ENCODE peak calls at places on chromosomes 5 and 9, in nine cellular contexts. One of them, this sample, is unnamed.
A peak's percentile ranks its signal among the peaks of the same experiment; 100 is the strongest.

GRCh38 chr5:142006363-142007236 is 6.2 kb downstream of the GNPDA1 start:
- DNase-seq in HTR-8/SVneo: no peak
- DNase-seq in stimulated activated CD4-positive, alpha-beta T cell treated with anti-CD3 and anti-CD28 coated beads, Interleukin-1b, Interleukin-23, amount 100 ng/mL, for 1 hour: no peak
- DNase-seq in adrenal gland: no peak
- DNase-seq in GM23248: no peak
- DNase-seq in midbrain: no peak
- DNase-seq in upper lobe of right lung: no peak
- DNase-seq in type B pancreatic cell: no peak
- DNase-seq in activated CD4-positive, alpha-beta T cell treated with anti-CD3 and anti-CD28 coated beads, Interleukin-2, amount 50 U/mL, for 48 hours: no peak
- DNase-seq in this sample: no peak

GRCh38 chr9:135478191-135478590 is 1.4 kb upstream of the PPP1R26 start:
- DNase-seq in HTR-8/SVneo: no peak
- DNase-seq in stimulated activated CD4-positive, alpha-beta T cell treated with anti-CD3 and anti-CD28 coated beads, Interleukin-1b, Interleukin-23, amount 100 ng/mL, for 1 hour: no peak
- DNase-seq in adrenal gland: no peak
- DNase-seq in GM23248: peak; percentile 37
- DNase-seq in midbrain: no peak
- DNase-seq in upper lobe of right lung: no peak
- DNase-seq in type B pancreatic cell: no peak
- DNase-seq in activated CD4-positive, alpha-beta T cell treated with anti-CD3 and anti-CD28 coated beads, Interleukin-2, amount 50 U/mL, for 48 hours: no peak
- DNase-seq in this sample: no peak

GRCh38 chr5:79255786-79256557 is 20.0 kb downstream of the JMY start:
- DNase-seq in HTR-8/SVneo: peak; percentile 39
- DNase-seq in stimulated activated CD4-positive, alpha-beta T cell treated with anti-CD3 and anti-CD28 coated beads, Interleukin-1b, Interleukin-23, amount 100 ng/mL, for 1 hour: no peak
- DNase-seq in adrenal gland: peak; percentile 72
- DNase-seq in GM23248: peak; percentile 43
- DNase-seq in midbrain: no peak
- DNase-seq in upper lobe of right lung: no peak
- DNase-seq in type B pancreatic cell: no peak
- DNase-seq in activated CD4-positive, alpha-beta T cell treated with anti-CD3 and anti-CD28 coated beads, Interleukin-2, amount 50 U/mL, for 48 hours: peak; percentile 50
- DNase-seq in this sample: no peak

GRCh38 chr5:132901036-132901435 is 27.6 kb downstream of the LEAP2 start:
- DNase-seq in HTR-8/SVneo: no peak
- DNase-seq in stimulated activated CD4-positive, alpha-beta T cell treated with anti-CD3 and anti-CD28 coated beads, Interleukin-1b, Interleukin-23, amount 100 ng/mL, for 1 hour: no peak
- DNase-seq in adrenal gland: no peak
- DNase-seq in GM23248: no peak
- DNase-seq in midbrain: no peak
- DNase-seq in upper lobe of right lung: no peak
- DNase-seq in type B pancreatic cell: no peak
- DNase-seq in activated CD4-positive, alpha-beta T cell treated with anti-CD3 and anti-CD28 coated beads, Interleukin-2, amount 50 U/mL, for 48 hours: no peak
- DNase-seq in this sample: no peak

GRCh38 chr9:85640425-85640824 is 101.3 kb downstream of the AGTPBP1 start:
- DNase-seq in HTR-8/SVneo: no peak
- DNase-seq in stimulated activated CD4-positive, alpha-beta T cell treated with anti-CD3 and anti-CD28 coated beads, Interleukin-1b, Interleukin-23, amount 100 ng/mL, for 1 hour: no peak
- DNase-seq in adrenal gland: no peak
- DNase-seq in GM23248: no peak
- DNase-seq in midbrain: no peak
- DNase-seq in upper lobe of right lung: no peak
- DNase-seq in type B pancreatic cell: no peak
- DNase-seq in activated CD4-positive, alpha-beta T cell treated with anti-CD3 and anti-CD28 coated beads, Interleukin-2, amount 50 U/mL, for 48 hours: no peak
- DNase-seq in this sample: no peak

GRCh38 chr5:156042726-156043125 is 284.2 kb upstream of the SGCD start:
- DNase-seq in HTR-8/SVneo: no peak
- DNase-seq in stimulated activated CD4-positive, alpha-beta T cell treated with anti-CD3 and anti-CD28 coated beads, Interleukin-1b, Interleukin-23, amount 100 ng/mL, for 1 hour: no peak
- DNase-seq in adrenal gland: no peak
- DNase-seq in GM23248: no peak
- DNase-seq in midbrain: no peak
- DNase-seq in upper lobe of right lung: no peak
- DNase-seq in type B pancreatic cell: no peak
- DNase-seq in activated CD4-positive, alpha-beta T cell treated with anti-CD3 and anti-CD28 coated beads, Interleukin-2, amount 50 U/mL, for 48 hours: no peak
- DNase-seq in this sample: no peak

GRCh38 chr5:57468481-57469165 is 14.0 kb downstream of the ACTBL2 start:
- DNase-seq in HTR-8/SVneo: no peak
- DNase-seq in stimulated activated CD4-positive, alpha-beta T cell treated with anti-CD3 and anti-CD28 coated beads, Interleukin-1b, Interleukin-23, amount 100 ng/mL, for 1 hour: no peak
- DNase-seq in adrenal gland: no peak
- DNase-seq in GM23248: peak; percentile 89
- DNase-seq in midbrain: no peak
- DNase-seq in upper lobe of right lung: no peak
- DNase-seq in type B pancreatic cell: no peak
- DNase-seq in activated CD4-positive, alpha-beta T cell treated with anti-CD3 and anti-CD28 coated beads, Interleukin-2, amount 50 U/mL, for 48 hours: no peak
- DNase-seq in this sample: no peak

GRCh38 chr5:148090780-148091221 is 27.0 kb downstream of the SPINK5 start:
- DNase-seq in HTR-8/SVneo: no peak
- DNase-seq in stimulated activated CD4-positive, alpha-beta T cell treated with anti-CD3 and anti-CD28 coated beads, Interleukin-1b, Interleukin-23, amount 100 ng/mL, for 1 hour: no peak
- DNase-seq in adrenal gland: no peak
- DNase-seq in GM23248: no peak
- DNase-seq in midbrain: no peak
- DNase-seq in upper lobe of right lung: no peak
- DNase-seq in type B pancreatic cell: no peak
- DNase-seq in activated CD4-positive, alpha-beta T cell treated with anti-CD3 and anti-CD28 coated beads, Interleukin-2, amount 50 U/mL, for 48 hours: no peak
- DNase-seq in this sample: no peak

GRCh38 chr5:4570047-4571015 is 569.8 kb upstream of the ADAMTS16 start:
- DNase-seq in HTR-8/SVneo: no peak
- DNase-seq in stimulated activated CD4-positive, alpha-beta T cell treated with anti-CD3 and anti-CD28 coated beads, Interleukin-1b, Interleukin-23, amount 100 ng/mL, for 1 hour: no peak
- DNase-seq in adrenal gland: no peak
- DNase-seq in GM23248: no peak
- DNase-seq in midbrain: no peak
- DNase-seq in upper lobe of right lung: no peak
- DNase-seq in type B pancreatic cell: no peak
- DNase-seq in activated CD4-positive, alpha-beta T cell treated with anti-CD3 and anti-CD28 coated beads, Interleukin-2, amount 50 U/mL, for 48 hours: no peak
- DNase-seq in this sample: no peak

GRCh38 chr9:76803762-76804161 is 39.5 kb downstream of the PCA3 start:
- DNase-seq in HTR-8/SVneo: no peak
- DNase-seq in stimulated activated CD4-positive, alpha-beta T cell treated with anti-CD3 and anti-CD28 coated beads, Interleukin-1b, Interleukin-23, amount 100 ng/mL, for 1 hour: no peak
- DNase-seq in adrenal gland: no peak
- DNase-seq in GM23248: no peak
- DNase-seq in midbrain: no peak
- DNase-seq in upper lobe of right lung: no peak
- DNase-seq in type B pancreatic cell: no peak
- DNase-seq in activated CD4-positive, alpha-beta T cell treated with anti-CD3 and anti-CD28 coated beads, Interleukin-2, amount 50 U/mL, for 48 hours: no peak
- DNase-seq in this sample: no peak

GRCh38 chr5:172107606-172108005 is 80.4 kb downstream of the STK10 start:
- DNase-seq in HTR-8/SVneo: peak; percentile 73
- DNase-seq in stimulated activated CD4-positive, alpha-beta T cell treated with anti-CD3 and anti-CD28 coated beads, Interleukin-1b, Interleukin-23, amount 100 ng/mL, for 1 hour: no peak
- DNase-seq in adrenal gland: peak; percentile 44
- DNase-seq in GM23248: peak; percentile 90
- DNase-seq in midbrain: no peak
- DNase-seq in upper lobe of right lung: no peak
- DNase-seq in type B pancreatic cell: no peak
- DNase-seq in activated CD4-positive, alpha-beta T cell treated with anti-CD3 and anti-CD28 coated beads, Interleukin-2, amount 50 U/mL, for 48 hours: no peak
- DNase-seq in this sample: peak; percentile 61

GRCh38 chr9:133813749-133814585 is 75.8 kb upstream of the SARDH start:
- DNase-seq in HTR-8/SVneo: no peak
- DNase-seq in stimulated activated CD4-positive, alpha-beta T cell treated with anti-CD3 and anti-CD28 coated beads, Interleukin-1b, Interleukin-23, amount 100 ng/mL, for 1 hour: no peak
- DNase-seq in adrenal gland: no peak
- DNase-seq in GM23248: no peak
- DNase-seq in midbrain: no peak
- DNase-seq in upper lobe of right lung: peak; percentile 74
- DNase-seq in type B pancreatic cell: no peak
- DNase-seq in activated CD4-positive, alpha-beta T cell treated with anti-CD3 and anti-CD28 coated beads, Interleukin-2, amount 50 U/mL, for 48 hours: no peak
- DNase-seq in this sample: no peak

GRCh38 chr9:4048441-4048840 is 251.4 kb downstream of the GLIS3 start:
- DNase-seq in HTR-8/SVneo: peak; percentile 33
- DNase-seq in stimulated activated CD4-positive, alpha-beta T cell treated with anti-CD3 and anti-CD28 coated beads, Interleukin-1b, Interleukin-23, amount 100 ng/mL, for 1 hour: no peak
- DNase-seq in adrenal gland: no peak
- DNase-seq in GM23248: peak; percentile 52
- DNase-seq in midbrain: peak; percentile 24
- DNase-seq in upper lobe of right lung: no peak
- DNase-seq in type B pancreatic cell: no peak
- DNase-seq in activated CD4-positive, alpha-beta T cell treated with anti-CD3 and anti-CD28 coated beads, Interleukin-2, amount 50 U/mL, for 48 hours: no peak
- DNase-seq in this sample: no peak

GRCh38 chr9:85056203-85056572 is 386.7 kb downstream of the NTRK2 start:
- DNase-seq in HTR-8/SVneo: no peak
- DNase-seq in stimulated activated CD4-positive, alpha-beta T cell treated with anti-CD3 and anti-CD28 coated beads, Interleukin-1b, Interleukin-23, amount 100 ng/mL, for 1 hour: no peak
- DNase-seq in adrenal gland: no peak
- DNase-seq in GM23248: no peak
- DNase-seq in midbrain: no peak
- DNase-seq in upper lobe of right lung: no peak
- DNase-seq in type B pancreatic cell: no peak
- DNase-seq in activated CD4-positive, alpha-beta T cell treated with anti-CD3 and anti-CD28 coated beads, Interleukin-2, amount 50 U/mL, for 48 hours: no peak
- DNase-seq in this sample: no peak

GRCh38 chr5:93569295-93570164 is 11.5 kb downstream of the NR2F1-AS1 start:
- DNase-seq in HTR-8/SVneo: no peak
- DNase-seq in stimulated activated CD4-positive, alpha-beta T cell treated with anti-CD3 and anti-CD28 coated beads, Interleukin-1b, Interleukin-23, amount 100 ng/mL, for 1 hour: no peak
- DNase-seq in adrenal gland: no peak
- DNase-seq in GM23248: no peak
- DNase-seq in midbrain: no peak
- DNase-seq in upper lobe of right lung: no peak
- DNase-seq in type B pancreatic cell: no peak
- DNase-seq in activated CD4-positive, alpha-beta T cell treated with anti-CD3 and anti-CD28 coated beads, Interleukin-2, amount 50 U/mL, for 48 hours: no peak
- DNase-seq in this sample: no peak

GRCh38 chr9:22416692-22417060 is 29.9 kb upstream of the DMRTA1 start:
- DNase-seq in HTR-8/SVneo: peak; percentile 2
- DNase-seq in stimulated activated CD4-positive, alpha-beta T cell treated with anti-CD3 and anti-CD28 coated beads, Interleukin-1b, Interleukin-23, amount 100 ng/mL, for 1 hour: no peak
- DNase-seq in adrenal gland: no peak
- DNase-seq in GM23248: peak; percentile 3
- DNase-seq in midbrain: no peak
- DNase-seq in upper lobe of right lung: no peak
- DNase-seq in type B pancreatic cell: no peak
- DNase-seq in activated CD4-positive, alpha-beta T cell treated with anti-CD3 and anti-CD28 coated beads, Interleukin-2, amount 50 U/mL, for 48 hours: no peak
- DNase-seq in this sample: no peak

GRCh38 chr5:17132444-17133083 is 84.9 kb upstream of the BASP1 start:
- DNase-seq in HTR-8/SVneo: peak; percentile 66
- DNase-seq in stimulated activated CD4-positive, alpha-beta T cell treated with anti-CD3 and anti-CD28 coated beads, Interleukin-1b, Interleukin-23, amount 100 ng/mL, for 1 hour: no peak
- DNase-seq in adrenal gland: no peak
- DNase-seq in GM23248: peak; percentile 63
- DNase-seq in midbrain: peak; percentile 29
- DNase-seq in upper lobe of right lung: no peak
- DNase-seq in type B pancreatic cell: no peak
- DNase-seq in activated CD4-positive, alpha-beta T cell treated with anti-CD3 and anti-CD28 coated beads, Interleukin-2, amount 50 U/mL, for 48 hours: no peak
- DNase-seq in this sample: no peak

GRCh38 chr9:78030553-78031270 is 899 bp downstream of the GNAQ start:
- DNase-seq in HTR-8/SVneo: no peak
- DNase-seq in stimulated activated CD4-positive, alpha-beta T cell treated with anti-CD3 and anti-CD28 coated beads, Interleukin-1b, Interleukin-23, amount 100 ng/mL, for 1 hour: peak; percentile 36
- DNase-seq in adrenal gland: peak; percentile 56
- DNase-seq in GM23248: peak; percentile 74
- DNase-seq in midbrain: peak; percentile 61
- DNase-seq in upper lobe of right lung: peak; percentile 86
- DNase-seq in type B pancreatic cell: peak; percentile 78
- DNase-seq in activated CD4-positive, alpha-beta T cell treated with anti-CD3 and anti-CD28 coated beads, Interleukin-2, amount 50 U/mL, for 48 hours: peak; percentile 66
- DNase-seq in this sample: peak; percentile 87

GRCh38 chr5:97297063-97297715 is 114.1 kb upstream of the RIOK2 start:
- DNase-seq in HTR-8/SVneo: peak; percentile 33
- DNase-seq in stimulated activated CD4-positive, alpha-beta T cell treated with anti-CD3 and anti-CD28 coated beads, Interleukin-1b, Interleukin-23, amount 100 ng/mL, for 1 hour: no peak
- DNase-seq in adrenal gland: no peak
- DNase-seq in GM23248: peak; percentile 50
- DNase-seq in midbrain: peak; percentile 35
- DNase-seq in upper lobe of right lung: no peak
- DNase-seq in type B pancreatic cell: no peak
- DNase-seq in activated CD4-positive, alpha-beta T cell treated with anti-CD3 and anti-CD28 coated beads, Interleukin-2, amount 50 U/mL, for 48 hours: no peak
- DNase-seq in this sample: no peak

GRCh38 chr9:76109953-76110352 is 219.5 kb downstream of the PCSK5 start:
- DNase-seq in HTR-8/SVneo: no peak
- DNase-seq in stimulated activated CD4-positive, alpha-beta T cell treated with anti-CD3 and anti-CD28 coated beads, Interleukin-1b, Interleukin-23, amount 100 ng/mL, for 1 hour: no peak
- DNase-seq in adrenal gland: peak; percentile 67
- DNase-seq in GM23248: peak; percentile 47
- DNase-seq in midbrain: no peak
- DNase-seq in upper lobe of right lung: no peak
- DNase-seq in type B pancreatic cell: no peak
- DNase-seq in activated CD4-positive, alpha-beta T cell treated with anti-CD3 and anti-CD28 coated beads, Interleukin-2, amount 50 U/mL, for 48 hours: no peak
- DNase-seq in this sample: no peak

GRCh38 chr5:162248107-162248713 is 180.6 kb downstream of the GABRG2 start:
- DNase-seq in HTR-8/SVneo: no peak
- DNase-seq in stimulated activated CD4-positive, alpha-beta T cell treated with anti-CD3 and anti-CD28 coated beads, Interleukin-1b, Interleukin-23, amount 100 ng/mL, for 1 hour: no peak
- DNase-seq in adrenal gland: no peak
- DNase-seq in GM23248: no peak
- DNase-seq in midbrain: no peak
- DNase-seq in upper lobe of right lung: no peak
- DNase-seq in type B pancreatic cell: no peak
- DNase-seq in activated CD4-positive, alpha-beta T cell treated with anti-CD3 and anti-CD28 coated beads, Interleukin-2, amount 50 U/mL, for 48 hours: no peak
- DNase-seq in this sample: peak; percentile 37

GRCh38 chr5:100668511-100668910 is 133.3 kb downstream of the FAM174A start:
- DNase-seq in HTR-8/SVneo: peak; percentile 5
- DNase-seq in stimulated activated CD4-positive, alpha-beta T cell treated with anti-CD3 and anti-CD28 coated beads, Interleukin-1b, Interleukin-23, amount 100 ng/mL, for 1 hour: no peak
- DNase-seq in adrenal gland: no peak
- DNase-seq in GM23248: peak; percentile 30
- DNase-seq in midbrain: no peak
- DNase-seq in upper lobe of right lung: no peak
- DNase-seq in type B pancreatic cell: no peak
- DNase-seq in activated CD4-positive, alpha-beta T cell treated with anti-CD3 and anti-CD28 coated beads, Interleukin-2, amount 50 U/mL, for 48 hours: no peak
- DNase-seq in this sample: no peak

This sample was measured in posterior vena cava.